ENCODE peak calls at places on chromosomes 4 and X, in nine cellular contexts. M, I, N, S, Y, D, T, F and E are unnamed samples.

GRCh38 chrX:1529756-1530155 is 7.2 kb downstream of the P2RY8 start:
- DNase-seq in N (no peak), Y (no peak), M (no peak), S (no peak), F (no peak), T (no peak), D (no peak), I (no peak), E (no peak)

GRCh38 chr4:164596318-164596878 is 157.5 kb upstream of the SMIM31 start:
- DNase-seq in F (no peak), N (no peak), I (no peak), M (no peak), D (no peak), T (no peak), S (no peak), Y (no peak), E (no peak)

GRCh38 chrX:55709735-55710134 is 7.8 kb upstream of the RRAGB start:
- DNase-seq in I (no peak), Y (no peak), M (no peak), T (no peak), F (no peak), D (peak; percentile 41), S (peak; percentile 7), N (no peak), E (no peak)

GRCh38 chr4:83128235-83128929 is 13.9 kb upstream of the PLAC8 start:
- DNase-seq in I (no peak), N (no peak), D (peak; percentile 40), Y (no peak), T (no peak), S (peak; percentile 91), M (no peak), F (no peak), E (no peak)

GRCh38 chrX:20461576-20461975 is 194.9 kb upstream of the RPS6KA3 start:
- DNase-seq in F (no peak), N (no peak), S (peak; percentile 16), M (no peak), I (no peak), T (no peak), D (peak; percentile 51), Y (no peak), E (no peak)

GRCh38 chrX:102085706-102086105 is 39.8 kb upstream of the TCEAL2 start:
- DNase-seq in D (no peak), Y (no peak), T (peak; percentile 7), S (peak; percentile 20), I (no peak), M (no peak), F (no peak), N (no peak), E (no peak)

GRCh38 chrX:115616943-115617563 is 56.1 kb downstream of the PLS3 start:
- DNase-seq in N (no peak), S (peak; percentile 87), Y (no peak), M (no peak), T (no peak), D (no peak), I (no peak), F (no peak), E (no peak)

GRCh38 chrX:104913348-104913747 is 307.1 kb downstream of the TEX13A start:
- DNase-seq in T (no peak), F (no peak), D (peak; percentile 47), S (no peak), I (no peak), Y (no peak), N (no peak), M (no peak), E (no peak)